ENCODE peak calls at places on chromosomes 2 and 18, in ten cellular contexts. One of them, this sample, is unnamed.

GRCh38 chr2:180411631-180412030 is 404.5 kb upstream of the CWC22 start:
- DNase-seq in GM04504: no peak
- DNase-seq in HFFc6: no peak
- DNase-seq in activated CD4-positive, alpha-beta T cell treated with anti-CD3 and anti-CD28 coated beads for 48 hours: no peak
- DNase-seq in astrocyte of the spinal cord: no peak
- DNase-seq in stimulated activated CD4-positive, alpha-beta T cell treated with anti-CD3 and anti-CD28 coated beads, Interleukin-12 subunit alpha, Interleukin-12 subunit beta, amount 100 ng/mL, for 4 hours: no peak
- DNase-seq in heart left ventricle: no peak
- DNase-seq in GM23338: no peak
- DNase-seq in HuH-7: peak; percentile 8
- DNase-seq in left cardiac atrium: no peak
- DNase-seq in this sample: no peak

GRCh38 chr2:216615298-216616082 is 17.7 kb upstream of the IGFBP2 start:
- DNase-seq in GM04504: no peak
- DNase-seq in HFFc6: no peak
- DNase-seq in activated CD4-positive, alpha-beta T cell treated with anti-CD3 and anti-CD28 coated beads for 48 hours: no peak
- DNase-seq in astrocyte of the spinal cord: no peak
- DNase-seq in stimulated activated CD4-positive, alpha-beta T cell treated with anti-CD3 and anti-CD28 coated beads, Interleukin-12 subunit alpha, Interleukin-12 subunit beta, amount 100 ng/mL, for 4 hours: no peak
- DNase-seq in heart left ventricle: no peak
- DNase-seq in GM23338: no peak
- DNase-seq in HuH-7: no peak
- DNase-seq in left cardiac atrium: no peak
- DNase-seq in this sample: no peak

GRCh38 chr2:53515435-53516332 is 251.9 kb upstream of the CHAC2 start:
- DNase-seq in GM04504: no peak
- DNase-seq in HFFc6: no peak
- DNase-seq in activated CD4-positive, alpha-beta T cell treated with anti-CD3 and anti-CD28 coated beads for 48 hours: no peak
- DNase-seq in astrocyte of the spinal cord: no peak
- DNase-seq in stimulated activated CD4-positive, alpha-beta T cell treated with anti-CD3 and anti-CD28 coated beads, Interleukin-12 subunit alpha, Interleukin-12 subunit beta, amount 100 ng/mL, for 4 hours: no peak
- DNase-seq in heart left ventricle: no peak
- DNase-seq in GM23338: peak; percentile 52
- DNase-seq in HuH-7: peak; percentile 23
- DNase-seq in left cardiac atrium: no peak
- DNase-seq in this sample: no peak

GRCh38 chr2:75180476-75180875 is 18.8 kb downstream of the TACR1 start:
- DNase-seq in GM04504: no peak
- DNase-seq in HFFc6: no peak
- DNase-seq in activated CD4-positive, alpha-beta T cell treated with anti-CD3 and anti-CD28 coated beads for 48 hours: no peak
- DNase-seq in astrocyte of the spinal cord: no peak
- DNase-seq in stimulated activated CD4-positive, alpha-beta T cell treated with anti-CD3 and anti-CD28 coated beads, Interleukin-12 subunit alpha, Interleukin-12 subunit beta, amount 100 ng/mL, for 4 hours: no peak
- DNase-seq in heart left ventricle: no peak
- DNase-seq in GM23338: no peak
- DNase-seq in HuH-7: no peak
- DNase-seq in left cardiac atrium: no peak
- DNase-seq in this sample: no peak

GRCh38 chr2:96694816-96695455 is 44.9 kb downstream of the LMAN2L start:
- DNase-seq in GM04504: no peak
- DNase-seq in HFFc6: no peak
- DNase-seq in activated CD4-positive, alpha-beta T cell treated with anti-CD3 and anti-CD28 coated beads for 48 hours: no peak
- DNase-seq in astrocyte of the spinal cord: no peak
- DNase-seq in stimulated activated CD4-positive, alpha-beta T cell treated with anti-CD3 and anti-CD28 coated beads, Interleukin-12 subunit alpha, Interleukin-12 subunit beta, amount 100 ng/mL, for 4 hours: no peak
- DNase-seq in heart left ventricle: no peak
- DNase-seq in GM23338: no peak
- DNase-seq in HuH-7: no peak
- DNase-seq in left cardiac atrium: no peak
- DNase-seq in this sample: no peak

GRCh38 chr2:54666131-54666637 is 57.3 kb upstream of the EML6 start:
- DNase-seq in GM04504: peak; percentile 84
- DNase-seq in HFFc6: peak; percentile 66
- DNase-seq in activated CD4-positive, alpha-beta T cell treated with anti-CD3 and anti-CD28 coated beads for 48 hours: no peak
- DNase-seq in astrocyte of the spinal cord: peak; percentile 87
- DNase-seq in stimulated activated CD4-positive, alpha-beta T cell treated with anti-CD3 and anti-CD28 coated beads, Interleukin-12 subunit alpha, Interleukin-12 subunit beta, amount 100 ng/mL, for 4 hours: no peak
- DNase-seq in heart left ventricle: peak; percentile 70
- DNase-seq in GM23338: no peak
- DNase-seq in HuH-7: no peak
- DNase-seq in left cardiac atrium: peak; percentile 50
- DNase-seq in this sample: no peak

GRCh38 chr18:31950620-31951019 is 7.7 kb upstream of the TRAPPC8 start:
- DNase-seq in GM04504: no peak
- DNase-seq in HFFc6: no peak
- DNase-seq in activated CD4-positive, alpha-beta T cell treated with anti-CD3 and anti-CD28 coated beads for 48 hours: no peak
- DNase-seq in astrocyte of the spinal cord: no peak
- DNase-seq in stimulated activated CD4-positive, alpha-beta T cell treated with anti-CD3 and anti-CD28 coated beads, Interleukin-12 subunit alpha, Interleukin-12 subunit beta, amount 100 ng/mL, for 4 hours: no peak
- DNase-seq in heart left ventricle: no peak
- DNase-seq in GM23338: peak; percentile 26
- DNase-seq in HuH-7: no peak
- DNase-seq in left cardiac atrium: no peak
- DNase-seq in this sample: no peak

GRCh38 chr2:118055512-118056164 is 32.6 kb upstream of the INSIG2 start:
- DNase-seq in GM04504: no peak
- DNase-seq in HFFc6: no peak
- DNase-seq in activated CD4-positive, alpha-beta T cell treated with anti-CD3 and anti-CD28 coated beads for 48 hours: no peak
- DNase-seq in astrocyte of the spinal cord: no peak
- DNase-seq in stimulated activated CD4-positive, alpha-beta T cell treated with anti-CD3 and anti-CD28 coated beads, Interleukin-12 subunit alpha, Interleukin-12 subunit beta, amount 100 ng/mL, for 4 hours: no peak
- DNase-seq in heart left ventricle: no peak
- DNase-seq in GM23338: no peak
- DNase-seq in HuH-7: no peak
- DNase-seq in left cardiac atrium: no peak
- DNase-seq in this sample: no peak

GRCh38 chr18:21740724-21741510 is at the start of gene MIB1:
- DNase-seq in GM04504: no peak
- DNase-seq in HFFc6: no peak
- DNase-seq in activated CD4-positive, alpha-beta T cell treated with anti-CD3 and anti-CD28 coated beads for 48 hours: peak; percentile 99
- DNase-seq in astrocyte of the spinal cord: peak; percentile 98
- DNase-seq in stimulated activated CD4-positive, alpha-beta T cell treated with anti-CD3 and anti-CD28 coated beads, Interleukin-12 subunit alpha, Interleukin-12 subunit beta, amount 100 ng/mL, for 4 hours: peak; percentile 99
- DNase-seq in heart left ventricle: peak; percentile 73
- DNase-seq in GM23338: no peak
- DNase-seq in HuH-7: peak; percentile 95
- DNase-seq in left cardiac atrium: no peak
- DNase-seq in this sample: no peak

GRCh38 chr2:176081993-176082884 is 1.5 kb downstream of the EVX2 start:
- DNase-seq in GM04504: no peak
- DNase-seq in HFFc6: no peak
- DNase-seq in activated CD4-positive, alpha-beta T cell treated with anti-CD3 and anti-CD28 coated beads for 48 hours: no peak
- DNase-seq in astrocyte of the spinal cord: no peak
- DNase-seq in stimulated activated CD4-positive, alpha-beta T cell treated with anti-CD3 and anti-CD28 coated beads, Interleukin-12 subunit alpha, Interleukin-12 subunit beta, amount 100 ng/mL, for 4 hours: no peak
- DNase-seq in heart left ventricle: no peak
- DNase-seq in GM23338: peak; percentile 54
- DNase-seq in HuH-7: no peak
- DNase-seq in left cardiac atrium: no peak
- DNase-seq in this sample: no peak

GRCh38 chr2:222582931-222583330 is 73.0 kb downstream of the FARSB start:
- DNase-seq in GM04504: no peak
- DNase-seq in HFFc6: no peak
- DNase-seq in activated CD4-positive, alpha-beta T cell treated with anti-CD3 and anti-CD28 coated beads for 48 hours: no peak
- DNase-seq in astrocyte of the spinal cord: no peak
- DNase-seq in stimulated activated CD4-positive, alpha-beta T cell treated with anti-CD3 and anti-CD28 coated beads, Interleukin-12 subunit alpha, Interleukin-12 subunit beta, amount 100 ng/mL, for 4 hours: no peak
- DNase-seq in heart left ventricle: no peak
- DNase-seq in GM23338: peak; percentile 19
- DNase-seq in HuH-7: no peak
- DNase-seq in left cardiac atrium: no peak
- DNase-seq in this sample: no peak